ENCODE peak calls at places on chromosomes 11 and 22, in six cellular contexts. O is esophagus muscularis mucosa, S is AG08395, T is SJCRH30, D is C1 segment of cervical spinal cord, A is RCC 7860. B is an unnamed sample.

GRCh38 chr22:28417426-28417825 is 262.2 kb downstream of the TTC28 start:
- DNase-seq in A (no peak), T (no peak), O (no peak), S (no peak), D (no peak), B (no peak)

GRCh38 chr11:72625746-72626636 is 48.2 kb downstream of the PDE2A start:
- DNase-seq in T (no peak), D (no peak), A (no peak), S (peak), O (no peak), B (no peak)

GRCh38 chr11:68012843-68013610 is 2.9 kb downstream of the ALDH3B1 start:
- DNase-seq in O (no peak), D (peak), T (peak), S (peak), A (peak), B (peak)

GRCh38 chr11:2268911-2269600 is 1.3 kb downstream of the ASCL2 start:
- DNase-seq in O (peak), A (no peak), S (peak), T (no peak), D (no peak), B (no peak)

GRCh38 chr11:113305440-113306336 is 8.7 kb upstream of the TTC12 start:
- DNase-seq in D (peak), S (peak), A (peak), O (peak), T (peak), B (peak)

GRCh38 chr11:68398870-68399865 is 61.4 kb upstream of the PPP6R3 start:
- DNase-seq in A (no peak), T (no peak), S (peak), O (no peak), D (no peak), B (no peak)

GRCh38 chr22:37552560-37553163 is 7.6 kb upstream of the CDC42EP1 start:
- DNase-seq in D (no peak), T (peak), S (peak), A (no peak), O (no peak), B (peak)

GRCh38 chr11:77276271-77276670 is 25.2 kb downstream of the GDPD4 start:
- DNase-seq in T (no peak), S (no peak), D (no peak), O (no peak), A (no peak), B (no peak)

GRCh38 chr11:71495286-71496090 is 31.6 kb upstream of the KRTAP5-7 start:
- DNase-seq in D (no peak), T (no peak), O (no peak), S (no peak), A (no peak), B (no peak)

GRCh38 chr22:20881231-20881630 is 22.4 kb downstream of the SNAP29 start:
- DNase-seq in D (no peak), T (no peak), S (no peak), A (no peak), O (no peak), B (no peak)

GRCh38 chr11:123313261-123313660 is 116.8 kb upstream of the GRAMD1B start:
- DNase-seq in T (no peak), S (no peak), A (no peak), D (no peak), O (no peak), B (no peak)

GRCh38 chr11:79957702-79958101 is 516.9 kb upstream of the TENM4 start:
- DNase-seq in D (no peak), O (no peak), S (no peak), A (no peak), T (no peak), B (no peak)

GRCh38 chr11:42806191-42806590 is 505.6 kb upstream of the API5 start:
- DNase-seq in A (no peak), T (no peak), D (no peak), S (no peak), O (no peak), B (no peak)

GRCh38 chr11:36062796-36063380 is 119.0 kb downstream of the LDLRAD3 start:
- DNase-seq in S (no peak), D (no peak), A (no peak), T (no peak), O (no peak), B (no peak)

GRCh38 chr11:128471138-128471661 is 116.2 kb downstream of the ETS1 start:
- DNase-seq in A (no peak), O (no peak), D (no peak), T (no peak), S (no peak), B (no peak)

GRCh38 chr11:64571410-64572091 is 19.5 kb upstream of the SLC22A12 start:
- DNase-seq in A (no peak), D (no peak), O (no peak), T (no peak), S (peak), B (no peak)

GRCh38 chr22:30919973-30920372 is 48.6 kb downstream of the MORC2 start:
- DNase-seq in O (peak), A (no peak), S (no peak), T (no peak), D (no peak), B (no peak)

GRCh38 chr11:26851696-26852095 is 129.8 kb upstream of the SLC5A12 start:
- DNase-seq in T (no peak), S (no peak), D (no peak), O (no peak), A (no peak), B (no peak)

GRCh38 chr11:32374261-32374711 is 61.1 kb downstream of the WT1 start:
- DNase-seq in D (no peak), T (peak), A (no peak), O (no peak), S (no peak), B (no peak)

GRCh38 chr11:44159848-44160721 is 64.6 kb downstream of the EXT2 start:
- DNase-seq in S (no peak), T (no peak), D (no peak), A (no peak), O (no peak), B (no peak)

GRCh38 chr11:49851971-49852389 is 100.2 kb upstream of the OR4C13 start:
- DNase-seq in O (no peak), D (no peak), T (no peak), A (no peak), S (no peak), B (no peak)

GRCh38 chr11:76752321-76753175 is 30.6 kb upstream of the TSKU start:
- DNase-seq in D (no peak), A (no peak), O (peak), S (peak), T (no peak), B (peak)

GRCh38 chr11:109729761-109730160 is 307.8 kb downstream of the C11orf87 start:
- DNase-seq in O (no peak), T (no peak), A (no peak), D (no peak), S (no peak), B (no peak)

GRCh38 chr11:22976146-22976545 is 115.9 kb upstream of the CCDC179 start:
- DNase-seq in D (no peak), A (peak), T (no peak), S (no peak), O (no peak), B (peak)

GRCh38 chr22:20131856-20132685 is 467 bp downstream of the ZDHHC8 start:
- DNase-seq in T (no peak), O (no peak), D (no peak), A (no peak), S (peak), B (no peak)

GRCh38 chr22:45934168-45934564 is 42.8 kb downstream of the WNT7B start:
- DNase-seq in D (no peak), A (no peak), T (no peak), O (no peak), S (no peak), B (no peak)

GRCh38 chr22:47213571-47214230 is 451.3 kb downstream of the TBC1D22A start:
- DNase-seq in S (peak), D (no peak), A (peak), O (no peak), T (peak), B (peak)

B was measured in kidney glomerular epithelial cell.